ENCODE peak calls at places on chromosome 4, in six cellular contexts. V is GM12878, E is SK-N-SH, N is HepG2, O is K562, B is H1. J is an unnamed sample.

GRCh38 chr4:103498161-103499070 is 221.4 kb downstream of the TACR3 start:
- DNase-seq in V (peak; percentile 12), E (no peak), N (no peak), O (no peak), B (no peak), J (no peak)

GRCh38 chr4:81844717-81845116 is 373.0 kb upstream of the RASGEF1B start:
- DNase-seq in V (peak; percentile 12), E (peak; percentile 42), N (peak; percentile 70), O (peak; percentile 78), B (peak; percentile 9), J (peak; percentile 34)

GRCh38 chr4:145501051-145501660 is 19.5 kb downstream of the SMAD1 start:
- DNase-seq in V (no peak), E (no peak), N (no peak), O (no peak), B (no peak), J (no peak)

GRCh38 chr4:36394352-36394903 is 113.0 kb downstream of the DTHD1 start:
- DNase-seq in V (peak; percentile 20), E (no peak), N (peak; percentile 5), O (no peak), B (no peak), J (peak; percentile 10)

GRCh38 chr4:160414516-160414915 is 1311.6 kb downstream of the RAPGEF2 start:
- DNase-seq in V (no peak), E (no peak), N (no peak), O (no peak), B (no peak), J (no peak)

GRCh38 chr4:94758700-94759399 is 1.1 kb downstream of the BMPR1B start:
- DNase-seq in V (no peak), E (peak; percentile 48), N (no peak), O (no peak), B (no peak), J (peak; percentile 55)

GRCh38 chr4:129218355-129218754 is 122.4 kb downstream of the C4orf33 start:
- DNase-seq in V (no peak), E (no peak), N (no peak), O (no peak), B (no peak), J (peak; percentile 35)

GRCh38 chr4:148565801-148566200 is 123.6 kb upstream of the NR3C2 start:
- DNase-seq in V (no peak), E (no peak), N (no peak), O (no peak), B (no peak), J (no peak)

GRCh38 chr4:155855897-155856296 is 10.2 kb downstream of the ASIC5 start:
- DNase-seq in V (no peak), E (no peak), N (no peak), O (no peak), B (no peak), J (no peak)

GRCh38 chr4:184174571-184175488 is 42.8 kb downstream of the ENPP6 start:
- DNase-seq in V (no peak), E (no peak), N (no peak), O (no peak), B (no peak), J (no peak)

GRCh38 chr4:143025111-143025704 is 159.5 kb upstream of the USP38 start:
- DNase-seq in V (no peak), E (no peak), N (peak; percentile 9), O (no peak), B (no peak), J (peak; percentile 41)

GRCh38 chr4:140867338-140867737 is 111.2 kb upstream of the TBC1D9 start:
- DNase-seq in V (no peak), E (no peak), N (no peak), O (no peak), B (no peak), J (no peak)

GRCh38 chr4:37762294-37763163 is 64.0 kb upstream of the PGM2 start:
- DNase-seq in V (no peak), E (no peak), N (peak; percentile 9), O (no peak), B (no peak), J (no peak)

GRCh38 chr4:142549248-142549647 is 296.9 kb downstream of the INPP4B start:
- DNase-seq in V (no peak), E (no peak), N (no peak), O (no peak), B (no peak), J (peak; percentile 8)

GRCh38 chr4:121221608-121222007 is 57.5 kb upstream of the TNIP3 start:
- DNase-seq in V (no peak), E (no peak), N (no peak), O (no peak), B (no peak), J (no peak)

GRCh38 chr4:182492456-182492855 is 249.3 kb downstream of the TENM3 start:
- DNase-seq in V (no peak), E (no peak), N (no peak), O (no peak), B (no peak), J (no peak)

GRCh38 chr4:173514641-173515217 is 15.3 kb downstream of the HAND2 start:
- DNase-seq in V (no peak), E (no peak), N (no peak), O (no peak), B (no peak), J (no peak)
- TF ChIP-seq MAX in V (no peak), E (no peak), N (no peak), O (no peak), B (no peak), J (no peak)

GRCh38 chr4:25817059-25817681 is 45.6 kb downstream of the SEL1L3 start:
- DNase-seq in V (no peak), E (no peak), N (no peak), O (no peak), B (no peak), J (peak; percentile 53)

GRCh38 chr4:25816591-25817058 is 46.2 kb downstream of the SEL1L3 start:
- DNase-seq in V (no peak), E (no peak), N (no peak), O (no peak), B (no peak), J (no peak)

GRCh38 chr4:25814323-25814722 is 48.5 kb downstream of the SEL1L3 start:
- DNase-seq in V (no peak), E (no peak), N (no peak), O (no peak), B (no peak), J (peak; percentile 17)

GRCh38 chr4:25814737-25815136 is 48.1 kb downstream of the SEL1L3 start:
- DNase-seq in V (no peak), E (no peak), N (no peak), O (no peak), B (no peak), J (no peak)

GRCh38 chr4:25815586-25815985 is 47.2 kb downstream of the SEL1L3 start:
- DNase-seq in V (no peak), E (no peak), N (no peak), O (no peak), B (no peak), J (no peak)
- TF ChIP-seq CHD2 in V (no peak), E (no peak), N (no peak), O (no peak), B (no peak), J (no peak)

GRCh38 chr4:137514401-137515116 is 17.7 kb downstream of the PCDH18 start:
- DNase-seq in V (no peak), E (no peak), N (no peak), O (no peak), B (no peak), J (no peak)

GRCh38 chr4:137523329-137523728 is 9.0 kb downstream of the PCDH18 start:
- DNase-seq in V (no peak), E (no peak), N (no peak), O (no peak), B (no peak), J (no peak)

GRCh38 chr4:137524642-137525384 is 7.5 kb downstream of the PCDH18 start:
- DNase-seq in V (no peak), E (no peak), N (no peak), O (no peak), B (no peak), J (no peak)

GRCh38 chr4:137521053-137521452 is 11.2 kb downstream of the PCDH18 start:
- DNase-seq in V (no peak), E (no peak), N (no peak), O (no peak), B (no peak), J (no peak)

DNA sequence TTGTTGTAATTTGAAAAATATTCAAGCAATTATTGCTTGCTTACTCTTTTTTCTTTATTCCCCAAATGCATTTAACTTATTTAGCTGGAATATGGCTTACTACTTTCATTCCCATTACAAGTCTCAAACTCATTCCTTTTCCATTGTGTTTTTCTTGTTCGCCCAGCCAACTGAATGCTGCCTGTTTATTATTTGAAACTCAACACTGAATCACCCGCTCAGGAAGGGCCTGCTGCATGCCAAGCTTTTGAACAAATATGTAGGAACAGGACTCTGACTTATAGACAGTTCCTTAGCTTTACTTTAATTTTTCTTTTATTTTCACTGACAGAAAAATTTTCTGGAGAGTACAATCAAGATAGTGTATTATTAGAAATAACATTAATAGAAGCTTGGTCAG is 12.9 kb downstream of the PCDH18 start:
- DNase-seq in V (no peak), E (no peak), N (no peak), O (no peak), B (no peak), J (no peak)
- TF ChIP-seq MAX in V (no peak), E (peak; percentile 47), N (no peak), O (no peak), B (no peak), J (no peak)

GRCh38 chr4:2832309-2832980 is 11.2 kb upstream of the ADD1 start:
- DNase-seq in V (no peak), E (peak; percentile 17), N (no peak), O (no peak), B (no peak), J (no peak)
- TF ChIP-seq CHD2 in V (no peak), E (no peak), N (no peak), O (no peak), B (no peak), J (no peak)

DNA sequence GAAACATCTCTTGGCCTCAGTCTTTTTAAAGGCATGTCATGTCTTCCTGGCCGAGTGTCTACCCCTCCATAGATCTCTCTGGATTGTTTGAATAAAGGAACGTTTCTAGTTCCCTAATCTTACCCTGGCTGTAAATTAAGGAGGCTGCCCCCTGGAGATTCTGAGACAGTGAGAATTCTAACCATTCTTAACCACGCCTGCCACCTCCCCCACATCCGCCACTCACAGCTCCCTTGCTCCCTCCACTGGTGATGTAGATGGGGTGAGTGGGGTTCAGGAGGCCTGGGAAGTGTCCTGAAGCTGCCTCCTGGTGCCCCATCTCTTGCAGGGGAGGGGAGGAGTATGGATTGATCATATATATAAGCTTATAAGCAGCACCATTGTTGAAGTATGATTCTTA is 48.0 kb upstream of the TRIM2 start:
- DNase-seq in V (no peak), E (no peak), N (no peak), O (peak; percentile 57), B (no peak), J (no peak)
- TF ChIP-seq MAX in V (no peak), E (no peak), N (no peak), O (no peak), B (no peak), J (no peak)

GRCh38 chr4:123300625-123301024 is 96.0 kb upstream of the SPRY1 start:
- DNase-seq in V (no peak), E (no peak), N (no peak), O (no peak), B (no peak), J (no peak)

GRCh38 chr4:123301942-123302341 is 94.7 kb upstream of the SPRY1 start:
- DNase-seq in V (no peak), E (no peak), N (no peak), O (no peak), B (no peak), J (no peak)

GRCh38 chr4:123305746-123306145 is 90.8 kb upstream of the SPRY1 start:
- DNase-seq in V (no peak), E (no peak), N (no peak), O (no peak), B (no peak), J (no peak)

GRCh38 chr4:123300222-123300621 is 96.4 kb upstream of the SPRY1 start:
- DNase-seq in V (no peak), E (no peak), N (no peak), O (no peak), B (no peak), J (no peak)

GRCh38 chr4:123304151-123305021 is 92.2 kb upstream of the SPRY1 start:
- DNase-seq in V (no peak), E (no peak), N (no peak), O (no peak), B (peak; percentile 79), J (no peak)
- TF ChIP-seq CHD2 in V (no peak), E (no peak), N (no peak), O (no peak), B (no peak), J (no peak)